ENCODE peak calls at places on chromosomes 11 and 22, in ten cellular contexts. D is heart left ventricle; A is HL-60; O is PC-3; E is testis; B is CD8-positive, alpha-beta T cell; U is sigmoid colon; G is ovary; Y is OCI-LY7; C is left ventricle myocardium inferior. M is an unnamed sample.

GRCh38 chr11:114165326-114166230 is 106.1 kb downstream of the ZBTB16 start:
- DNase-seq in C (no peak), E (no peak), U (peak), O (no peak), D (no peak), A (no peak), B (no peak), G (no peak), Y (no peak), M (no peak)

GRCh38 chr11:107740256-107740655 is 28.4 kb upstream of the SLN start:
- DNase-seq in C (no peak), Y (no peak), U (no peak), G (no peak), D (no peak), B (no peak), E (no peak), O (no peak), A (no peak), M (no peak)

GRCh38 chr11:394034-394857 is at the start of gene PKP3:
- DNase-seq in A (no peak), Y (no peak), O (peak), C (no peak), U (no peak), E (no peak), B (no peak), D (peak), G (no peak), M (peak)

GRCh38 chr11:118437046-118437735 is 899 bp downstream of the KMT2A start:
- DNase-seq in B (peak), U (peak), O (peak), Y (peak), A (no peak), C (peak), D (peak), E (peak), G (peak), M (peak)

GRCh38 chr11:124302291-124302690 is 11.5 kb downstream of the OR8D1 start:
- DNase-seq in A (no peak), C (no peak), B (no peak), O (no peak), D (no peak), U (no peak), Y (no peak), E (no peak), G (no peak), M (no peak)

GRCh38 chr11:74778581-74778980 is 29.9 kb downstream of the RNF169 start:
- DNase-seq in A (no peak), C (no peak), U (no peak), O (no peak), B (no peak), G (no peak), E (no peak), Y (no peak), D (no peak), M (no peak)

GRCh38 chr11:78022397-78023396 is at the start of gene KCTD14:
- DNase-seq in A (no peak), C (no peak), Y (no peak), E (peak), O (no peak), D (no peak), U (peak), G (no peak), B (no peak), M (peak)

GRCh38 chr11:122721964-122722266 is 66.4 kb downstream of the UBASH3B start:
- DNase-seq in G (no peak), A (no peak), B (no peak), E (no peak), O (peak), Y (no peak), U (peak), C (no peak), D (no peak), M (no peak)

GRCh38 chr22:20152464-20152890 is 1.6 kb upstream of the CCDC188 start:
- DNase-seq in A (no peak), G (no peak), E (no peak), O (no peak), D (no peak), Y (no peak), B (no peak), U (no peak), C (no peak), M (no peak)

GRCh38 chr22:30400159-30400558 is 3.3 kb downstream of the SEC14L2 start:
- DNase-seq in D (no peak), C (no peak), G (no peak), Y (no peak), E (no peak), A (no peak), U (no peak), O (no peak), B (no peak), M (no peak)

GRCh38 chr22:37640591-37641250 is 1.3 kb downstream of the SH3BP1 start:
- DNase-seq in D (no peak), Y (no peak), U (no peak), O (no peak), B (peak), G (no peak), E (no peak), C (no peak), A (no peak), M (no peak)

GRCh38 chr22:37647317-37647716 is 7.8 kb downstream of the SH3BP1 start:
- DNase-seq in E (no peak), U (no peak), G (no peak), B (no peak), C (no peak), A (no peak), O (no peak), Y (no peak), D (no peak), M (no peak)

GRCh38 chr22:37641251-37641949 is 1.9 kb downstream of the SH3BP1 start:
- DNase-seq in A (no peak), Y (no peak), C (no peak), E (no peak), U (no peak), D (no peak), O (no peak), G (no peak), B (no peak), M (no peak)

GRCh38 chr22:37639771-37640590 is 512 bp downstream of the SH3BP1 start:
- DNase-seq in E (no peak), D (no peak), B (peak), O (no peak), Y (peak), C (no peak), A (peak), U (no peak), G (no peak), M (peak)

DNA sequence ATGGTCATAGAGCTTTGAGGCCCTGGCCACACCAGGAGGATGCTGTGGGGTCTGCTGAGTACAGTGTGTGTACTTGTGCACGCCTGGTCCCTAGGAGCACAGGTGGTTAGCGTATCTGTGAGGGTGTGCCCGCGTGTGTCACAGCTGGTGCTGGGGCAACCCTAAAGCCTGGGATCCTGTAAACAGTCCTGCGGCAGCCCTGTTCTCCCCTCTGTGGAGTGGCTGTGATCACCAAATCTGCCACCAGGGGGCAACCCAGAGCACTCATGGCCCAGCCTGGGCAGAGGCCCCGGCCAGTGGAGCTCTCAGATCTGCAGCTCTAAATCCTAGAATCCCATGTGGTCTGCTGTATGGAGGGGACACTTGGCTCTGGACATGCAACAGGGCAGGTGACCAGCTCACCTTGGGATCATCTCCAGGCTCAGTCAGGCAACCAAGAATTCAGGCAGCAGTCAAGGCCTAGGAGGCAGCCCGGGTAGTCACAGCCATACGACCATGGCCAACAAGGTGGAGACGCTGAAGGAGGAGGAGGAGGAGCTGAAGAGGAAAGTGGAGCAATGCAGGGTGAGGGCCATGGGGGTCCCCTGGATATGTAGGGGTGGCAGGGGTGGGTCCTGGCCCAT is 3.9 kb downstream of the SH3BP1 start:
- DNase-seq in D (peak), O (peak), U (peak), A (no peak), G (peak), E (peak), B (peak), Y (peak), C (peak), M (peak)
- H3K27ac ChIP-seq in D (no peak), O (no peak), U (no peak), A (no peak), G (no peak), E (no peak), B (peak), Y (no peak), C (no peak), M (no peak)

GRCh38 chr22:24928322-24928721 is 18.2 kb downstream of the LHFPL7 start:
- DNase-seq in D (no peak), G (no peak), A (no peak), E (no peak), Y (no peak), C (no peak), O (no peak), U (no peak), B (no peak), M (no peak)
- TF ChIP-seq CTCF in D (no peak), G (no peak), A (no peak), E (no peak), Y (no peak), C (no peak), O (no peak), U (no peak), B (no peak), M (no peak)

DNA sequence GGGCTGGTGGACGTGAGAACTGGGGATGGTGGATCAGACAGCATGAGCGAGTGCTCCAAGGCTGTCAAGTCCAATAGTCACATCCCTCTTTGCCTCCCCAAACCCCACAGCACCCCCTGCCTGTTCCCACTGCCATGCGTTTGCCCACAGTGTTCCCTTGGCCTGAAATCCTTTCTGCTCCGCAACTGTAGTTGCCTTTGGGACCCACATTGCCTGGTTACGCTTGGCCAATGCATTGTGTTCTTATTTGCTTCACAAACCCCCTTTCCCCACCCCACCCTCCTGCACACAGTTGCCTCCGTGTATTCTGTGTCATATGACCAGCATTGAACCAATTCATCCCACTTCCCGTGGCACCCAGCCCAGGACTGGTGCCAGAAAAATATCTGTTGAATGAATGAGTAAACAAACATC is 2.1 kb upstream of the KIAA0930 start:
- DNase-seq in A (no peak), B (no peak), C (no peak), E (no peak), Y (no peak), G (no peak), O (peak), D (no peak), U (no peak), M (no peak)
- H3K4me3 ChIP-seq in A (no peak), B (no peak), C (no peak), E (no peak), Y (no peak), G (no peak), O (no peak), D (no peak), U (no peak), M (no peak)

DNA sequence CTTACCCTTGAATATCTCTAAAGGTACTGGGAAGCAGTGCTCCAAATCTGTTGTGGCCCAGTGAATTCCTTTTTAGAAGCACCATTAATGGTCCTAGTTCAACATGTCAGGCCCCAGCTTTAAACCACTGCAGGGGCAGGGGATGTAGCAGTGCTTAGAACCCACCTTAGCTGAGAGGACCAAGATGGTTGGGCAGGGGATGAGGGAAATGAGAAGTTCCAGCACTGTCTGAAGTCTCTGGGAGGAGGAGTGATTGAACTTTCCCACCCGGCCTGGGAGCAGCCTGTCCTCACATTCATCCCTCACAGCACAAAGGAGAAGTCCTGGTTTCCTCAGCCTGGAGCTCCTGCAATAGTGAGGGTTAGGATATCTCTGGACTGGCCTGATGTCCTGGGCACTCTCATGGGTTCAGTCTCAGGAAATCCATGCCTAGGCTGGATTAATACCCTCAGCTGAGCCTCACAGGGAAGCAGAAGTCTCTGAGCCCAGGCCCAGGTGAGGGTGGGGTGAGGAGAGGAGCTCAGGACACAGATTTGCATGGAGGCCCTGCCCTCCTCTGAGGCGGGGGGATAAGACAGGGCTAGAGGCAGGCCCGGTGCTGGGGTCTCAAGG is 28.6 kb upstream of the PRAME start:
- DNase-seq in A (no peak), O (no peak), D (no peak), B (no peak), Y (no peak), G (no peak), U (no peak), C (no peak), E (no peak), M (no peak)
- H3K27ac ChIP-seq in A (no peak), O (no peak), D (no peak), B (no peak), Y (no peak), G (no peak), U (no peak), C (no peak), E (no peak), M (no peak)

GRCh38 chr22:25478111-25478510 is 86.4 kb upstream of the GRK3 start:
- DNase-seq in E (no peak), A (no peak), U (no peak), Y (no peak), G (no peak), O (no peak), B (no peak), C (no peak), D (no peak), M (no peak)

GRCh38 chr22:25477358-25477757 is 87.1 kb upstream of the GRK3 start:
- DNase-seq in G (no peak), Y (no peak), B (no peak), U (no peak), C (no peak), E (no peak), O (no peak), D (no peak), A (no peak), M (no peak)

GRCh38 chr22:25475554-25476022 is 88.9 kb upstream of the GRK3 start:
- DNase-seq in C (no peak), D (no peak), Y (no peak), E (peak), A (no peak), U (peak), G (no peak), B (no peak), O (no peak), M (no peak)

DNA sequence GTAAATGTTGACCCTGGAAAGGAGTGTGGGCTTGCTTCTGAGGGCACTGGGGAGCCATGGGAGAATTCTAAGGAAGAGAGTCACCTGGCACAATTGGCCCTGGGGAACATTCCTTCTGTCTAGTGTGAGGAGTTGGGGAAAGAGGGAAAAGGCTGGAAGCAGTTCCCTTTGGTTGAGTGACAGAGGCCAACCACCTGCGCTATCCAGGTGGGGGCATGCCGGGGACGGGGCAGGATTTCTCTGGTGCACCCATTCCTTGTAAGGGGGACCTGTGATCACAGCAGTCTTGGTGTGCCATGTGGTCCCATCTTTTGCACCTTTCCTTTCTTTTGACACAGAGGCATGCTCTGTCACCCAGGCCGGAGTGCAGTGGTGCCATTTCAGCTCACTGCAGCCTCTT is 92.1 kb upstream of the GRK3 start:
- DNase-seq in A (no peak), O (no peak), B (no peak), Y (no peak), C (no peak), D (no peak), U (no peak), G (no peak), E (no peak), M (no peak)
- TF ChIP-seq CTCF in A (no peak), O (no peak), B (no peak), Y (no peak), C (no peak), D (no peak), U (no peak), G (no peak), E (no peak), M (no peak)